ENCODE peak calls at places on chromosomes 6 and 20, in nine cellular contexts. K is GM23248; X is NCI-H524; H is ascending aorta; U is dorsolateral prefrontal cortex; A is H54; C is CD8-positive, alpha-beta memory T cell; V is uterus; R is Caki2. Z is an unnamed sample.

GRCh38 chr6:44367686-44368085 is 19.8 kb upstream of the CDC5L start:
- DNase-seq in K (peak), X (no peak), H (no peak), U (no peak), A (no peak), C (no peak), V (no peak), R (no peak), Z (no peak)

GRCh38 chr6:41732601-41733348 is 2.6 kb downstream of the TFEB start:
- DNase-seq in K (peak), X (no peak), H (no peak), U (no peak), A (no peak), C (peak), V (no peak), R (peak), Z (no peak)

GRCh38 chr20:50068041-50068651 is 44.8 kb downstream of the UBE2V1 start:
- DNase-seq in K (no peak), X (peak), H (no peak), U (no peak), A (no peak), C (no peak), V (no peak), R (no peak), Z (peak)

GRCh38 chr6:41503841-41504525 is 42.2 kb upstream of the FOXP4 start:
- DNase-seq in K (peak), X (no peak), H (peak), U (no peak), A (peak), C (no peak), V (peak), R (peak), Z (no peak)

GRCh38 chr20:64140956-64141355 is 23.3 kb upstream of the MYT1 start:
- DNase-seq in K (no peak), X (no peak), H (peak), U (no peak), A (no peak), C (no peak), V (no peak), R (no peak), Z (peak)

GRCh38 chr6:75602897-75603395 is 1.3 kb downstream of the SENP6 start:
- DNase-seq in K (peak), X (peak), H (no peak), U (no peak), A (no peak), C (no peak), V (no peak), R (peak), Z (no peak)

GRCh38 chr6:150491131-150491795 is 108.4 kb upstream of the PLEKHG1 start:
- DNase-seq in K (peak), X (no peak), H (no peak), U (no peak), A (no peak), C (no peak), V (no peak), R (peak), Z (no peak)

GRCh38 chr6:74671558-74672025 is 534.3 kb downstream of the COL12A1 start:
- DNase-seq in K (peak), X (no peak), H (peak), U (no peak), A (no peak), C (no peak), V (no peak), R (no peak), Z (no peak)

GRCh38 chr6:162234631-162235030 is 492.9 kb downstream of the PRKN start:
- DNase-seq in K (no peak), X (no peak), H (no peak), U (no peak), A (no peak), C (no peak), V (no peak), R (no peak), Z (no peak)

GRCh38 chr6:35042041-35042440 is 99.1 kb downstream of the TCP11 start:
- DNase-seq in K (no peak), X (no peak), H (no peak), U (no peak), A (no peak), C (no peak), V (no peak), R (no peak), Z (no peak)

GRCh38 chr6:21022343-21023107 is 488.3 kb downstream of the CDKAL1 start:
- DNase-seq in K (no peak), X (no peak), H (no peak), U (no peak), A (peak), C (no peak), V (no peak), R (peak), Z (no peak)

GRCh38 chr6:132937466-132937906 is 123.1 kb downstream of the RPS12 start:
- DNase-seq in K (peak), X (peak), H (no peak), U (no peak), A (peak), C (no peak), V (peak), R (peak), Z (peak)

GRCh38 chr6:150891886-150892485 is 26.5 kb downstream of the MTHFD1L start:
- DNase-seq in K (peak), X (peak), H (peak), U (peak), A (no peak), C (peak), V (peak), R (peak), Z (peak)

GRCh38 chr6:23213193-23213592 is 643.8 kb downstream of the HDGFL1 start:
- DNase-seq in K (peak), X (no peak), H (no peak), U (no peak), A (no peak), C (no peak), V (no peak), R (peak), Z (no peak)

GRCh38 chr20:22502731-22503191 is 81.6 kb downstream of the FOXA2 start:
- DNase-seq in K (no peak), X (no peak), H (no peak), U (no peak), A (no peak), C (no peak), V (no peak), R (no peak), Z (peak)

GRCh38 chr20:46132705-46133120 is 14.6 kb downstream of the CD40 start:
- DNase-seq in K (peak), X (peak), H (peak), U (peak), A (peak), C (peak), V (peak), R (peak), Z (peak)

GRCh38 chr6:4280721-4281120 is 145.3 kb upstream of the ECI2 start:
- DNase-seq in K (peak), X (no peak), H (no peak), U (no peak), A (peak), C (no peak), V (no peak), R (peak), Z (no peak)

GRCh38 chr6:9405369-9405768 is 970.0 kb upstream of the SLC35B3 start:
- DNase-seq in K (peak), X (no peak), H (no peak), U (no peak), A (peak), C (no peak), V (no peak), R (peak), Z (no peak)

GRCh38 chr20:37518606-37519507 is 2.2 kb upstream of the NNAT start:
- DNase-seq in K (no peak), X (no peak), H (peak), U (no peak), A (no peak), C (no peak), V (peak), R (no peak), Z (no peak)